ENCODE peak calls at places on chromosomes 7 and 10, in nine cellular contexts. E is neuronal stem cell; Y is heart left ventricle; R is PC-3; T is aorta; Z is testis; N is A549; Q is naive thymus-derived CD4-positive, alpha-beta T cell; H is colonic mucosa. O is an unnamed sample.

GRCh38 chr7:151993977-151994676 is 31.3 kb upstream of the GALNT11 start:
- DNase-seq in E (no peak), Y (no peak), R (peak; percentile 7), T (no peak), Z (no peak), N (no peak), Q (no peak), H (no peak), O (no peak)

GRCh38 chr10:127863231-127863825 is 29.4 kb downstream of the CLRN3 start:
- DNase-seq in E (no peak), Y (no peak), R (no peak), T (no peak), Z (no peak), N (peak; percentile 21), Q (no peak), H (no peak), O (peak; percentile 24)

GRCh38 chr7:28955723-28956607 is 2.2 kb downstream of the TRIL start:
- DNase-seq in E (peak; percentile 72), Y (peak; percentile 89), R (peak; percentile 80), T (peak; percentile 89), Z (peak; percentile 77), N (peak; percentile 33), Q (no peak), H (peak; percentile 90), O (peak; percentile 91)

GRCh38 chr10:65531545-65531944 is 1394.3 kb upstream of the LRRTM3 start:
- DNase-seq in E (no peak), Y (no peak), R (no peak), T (no peak), Z (no peak), N (no peak), Q (no peak), H (no peak), O (no peak)

GRCh38 chr7:79377097-79377496 is 76.4 kb downstream of the MAGI2 start:
- DNase-seq in E (no peak), Y (no peak), R (no peak), T (no peak), Z (no peak), N (no peak), Q (no peak), H (no peak), O (no peak)

GRCh38 chr10:132706701-132707100 is 79.2 kb downstream of the NKX6-2 start:
- DNase-seq in E (no peak), Y (peak; percentile 13), R (no peak), T (peak; percentile 43), Z (no peak), N (no peak), Q (no peak), H (no peak), O (no peak)

GRCh38 chr10:72248477-72249151 is 25.1 kb upstream of the DDIT4 start:
- DNase-seq in E (no peak), Y (peak; percentile 88), R (no peak), T (peak; percentile 92), Z (peak; percentile 96), N (peak; percentile 60), Q (peak; percentile 88), H (peak; percentile 85), O (peak; percentile 96)

GRCh38 chr7:2046581-2047271 is 186.0 kb downstream of the MAD1L1 start:
- DNase-seq in E (no peak), Y (peak; percentile 16), R (no peak), T (peak; percentile 55), Z (no peak), N (no peak), Q (no peak), H (peak; percentile 33), O (no peak)

GRCh38 chr10:116974442-116975005 is 30.5 kb downstream of the SHTN1 start:
- DNase-seq in E (no peak), Y (no peak), R (peak; percentile 88), T (no peak), Z (peak; percentile 24), N (peak; percentile 45), Q (no peak), H (no peak), O (no peak)

GRCh38 chr7:94374231-94374630 is 20.5 kb upstream of the COL1A2 start:
- DNase-seq in E (no peak), Y (peak; percentile 80), R (peak; percentile 17), T (peak; percentile 95), Z (peak; percentile 91), N (no peak), Q (no peak), H (peak; percentile 51), O (no peak)

GRCh38 chr7:131438969-131439368 is 111.3 kb downstream of the MKLN1 start:
- DNase-seq in E (no peak), Y (no peak), R (no peak), T (no peak), Z (no peak), N (no peak), Q (no peak), H (no peak), O (no peak)

GRCh38 chr7:131605280-131605878 is 49.0 kb upstream of the PODXL start:
- DNase-seq in E (peak; percentile 81), Y (no peak), R (no peak), T (no peak), Z (no peak), N (no peak), Q (no peak), H (no peak), O (no peak)

GRCh38 chr10:101388671-101389276 is 34.8 kb downstream of the BTRC start:
- DNase-seq in E (no peak), Y (no peak), R (no peak), T (no peak), Z (no peak), N (peak; percentile 13), Q (no peak), H (no peak), O (no peak)

GRCh38 chr10:14583252-14583651 is 191.4 kb downstream of the FAM107B start:
- DNase-seq in E (no peak), Y (no peak), R (no peak), T (no peak), Z (no peak), N (no peak), Q (peak; percentile 87), H (no peak), O (no peak)

GRCh38 chr7:34845666-34846361 is 187.8 kb downstream of the NPSR1 start:
- DNase-seq in E (no peak), Y (no peak), R (peak; percentile 40), T (no peak), Z (no peak), N (peak; percentile 26), Q (no peak), H (no peak), O (no peak)

GRCh38 chr7:27110977-27111752 is 8.7 kb upstream of the HOXA2 start:
- DNase-seq in E (no peak), Y (no peak), R (peak; percentile 85), T (peak; percentile 79), Z (no peak), N (peak; percentile 73), Q (no peak), H (peak; percentile 46), O (no peak)
- H3K9me3 ChIP-seq in E (peaks cover 4% of the 10 kb centered on the region), Y (no peaks in the 10 kb centered on the region), R (no peaks in the 10 kb centered on the region), T (no peaks in the 10 kb centered on the region), Z (no peaks in the 10 kb centered on the region), N (no peaks in the 10 kb centered on the region), Q (no peaks in the 10 kb centered on the region), H (no peaks in the 10 kb centered on the region), O (no peaks in the 10 kb centered on the region)

GRCh38 chr7:22612776-22613175 is 112.8 kb upstream of the STEAP1B start:
- DNase-seq in E (no peak), Y (no peak), R (no peak), T (no peak), Z (no peak), N (no peak), Q (no peak), H (no peak), O (no peak)
- H3K9me3 ChIP-seq in E (peaks cover 3% of the 10 kb centered on the region), Y (peaks cover 5% of the 10 kb centered on the region), R (peaks cover 5% of the 10 kb centered on the region), T (no peaks in the 10 kb centered on the region), Z (no peaks in the 10 kb centered on the region), N (peaks cover 18% of the 10 kb centered on the region), Q (no peaks in the 10 kb centered on the region), H (no peaks in the 10 kb centered on the region), O (no peaks in the 10 kb centered on the region)

GRCh38 chr7:138338361-138338760 is 121.7 kb upstream of the TRIM24 start:
- DNase-seq in E (no peak), Y (peak; percentile 77), R (peak; percentile 61), T (no peak), Z (peak; percentile 63), N (no peak), Q (no peak), H (peak; percentile 40), O (no peak)

GRCh38 chr7:138345567-138345966 is 114.5 kb upstream of the TRIM24 start:
- DNase-seq in E (no peak), Y (no peak), R (no peak), T (no peak), Z (no peak), N (no peak), Q (no peak), H (no peak), O (no peak)

GRCh38 chr7:138342990-138343389 is 117.1 kb upstream of the TRIM24 start:
- DNase-seq in E (no peak), Y (no peak), R (no peak), T (no peak), Z (no peak), N (no peak), Q (no peak), H (no peak), O (no peak)
- H3K9me3 ChIP-seq in E (peaks cover 10% of the 10 kb centered on the region), Y (peaks cover 43% of the 10 kb centered on the region), R (no peaks in the 10 kb centered on the region), T (peaks cover 7% of the 10 kb centered on the region), Z (no peaks in the 10 kb centered on the region), N (no peaks in the 10 kb centered on the region), Q (peaks cover 4% of the 10 kb centered on the region), H (no peaks in the 10 kb centered on the region), O (no peaks in the 10 kb centered on the region)

DNA sequence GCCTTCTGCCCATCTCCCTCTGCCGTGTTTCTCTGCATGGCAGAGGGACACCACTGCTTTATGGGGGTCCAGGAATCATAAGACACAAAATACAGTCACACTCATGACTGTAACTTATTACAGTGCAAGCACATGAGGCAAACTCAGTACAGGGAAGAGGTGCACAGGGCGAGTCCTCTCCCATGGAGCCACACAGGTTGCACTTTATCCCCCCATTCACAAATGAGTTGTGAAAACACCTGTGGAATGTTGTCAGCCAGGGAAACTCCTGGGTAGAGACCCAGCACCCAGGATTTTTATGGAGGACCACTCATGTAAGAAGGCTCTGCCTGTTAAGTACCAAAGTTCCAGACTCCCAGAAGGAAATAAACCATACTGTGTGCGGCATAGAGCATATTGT is 107.2 kb upstream of the GJD4 start:
- DNase-seq in E (no peak), Y (no peak), R (no peak), T (no peak), Z (no peak), N (no peak), Q (no peak), H (no peak), O (no peak)
- H3K9me3 ChIP-seq in E (no peaks in the 10 kb centered on the region), Y (no peaks in the 10 kb centered on the region), R (no peaks in the 10 kb centered on the region), T (no peaks in the 10 kb centered on the region), Z (no peaks in the 10 kb centered on the region), N (no peaks in the 10 kb centered on the region), Q (no peaks in the 10 kb centered on the region), H (no peaks in the 10 kb centered on the region), O (no peaks in the 10 kb centered on the region)

GRCh38 chr10:10745281-10745680 is 272.4 kb upstream of the CELF2 start:
- DNase-seq in E (no peak), Y (no peak), R (no peak), T (no peak), Z (no peak), N (no peak), Q (no peak), H (no peak), O (no peak)
- H3K9me3 ChIP-seq in E (no peaks in the 10 kb centered on the region), Y (peaks cover 10% of the 10 kb centered on the region), R (no peaks in the 10 kb centered on the region), T (peaks cover 1% of the 10 kb centered on the region), Z (no peaks in the 10 kb centered on the region), N (peaks cover 10% of the 10 kb centered on the region), Q (no peaks in the 10 kb centered on the region), H (no peaks in the 10 kb centered on the region), O (no peaks in the 10 kb centered on the region)